ENCODE peak calls at places on chromosome X, in eight cellular contexts. P is ovary, U is epithelial cell of proximal tubule, M is DND-41, K is choroid plexus epithelial cell, C is astrocyte of the spinal cord, A is cardiac muscle cell, L is HepG2. O is an unnamed sample.

GRCh38 chrX:154317391-154318000 is 21.9 kb downstream of the TKTL1 start:
- DNase-seq in P (no peak), U (no peak), M (peak), K (peak), C (no peak), A (peak), L (no peak), O (no peak)

GRCh38 chrX:47241201-47242011 is 8.6 kb downstream of the USP11 start:
- DNase-seq in P (no peak), U (no peak), M (no peak), K (no peak), C (no peak), A (no peak), L (no peak), O (no peak)

GRCh38 chrX:126448681-126449080 is 103.9 kb downstream of the DCAF12L1 start:
- DNase-seq in P (no peak), U (no peak), M (no peak), K (no peak), C (no peak), A (no peak), L (no peak), O (no peak)

GRCh38 chrX:12949927-12950656 is 24.8 kb upstream of the TMSB4X start:
- DNase-seq in P (peak), U (peak), M (peak), K (peak), C (peak), A (peak), L (no peak), O (peak)

GRCh38 chrX:68299923-68300322 is 133.4 kb downstream of the OPHN1 start:
- DNase-seq in P (no peak), U (no peak), M (no peak), K (no peak), C (no peak), A (no peak), L (no peak), O (no peak)

GRCh38 chrX:69158166-69159040 is 6.8 kb downstream of the PJA1 start:
- DNase-seq in P (peak), U (peak), M (peak), K (peak), C (peak), A (peak), L (peak), O (no peak)

GRCh38 chrX:103629295-103630170 is 758 bp downstream of the TCEAL1 start:
- DNase-seq in P (peak), U (no peak), M (peak), K (peak), C (peak), A (peak), L (peak), O (peak)

GRCh38 chrX:131626681-131627296 is 82.9 kb downstream of the OR13H1 start:
- DNase-seq in P (no peak), U (no peak), M (no peak), K (peak), C (peak), A (peak), L (no peak), O (no peak)

GRCh38 chrX:23849241-23849640 is 58.5 kb downstream of the APOO start:
- DNase-seq in P (no peak), U (no peak), M (no peak), K (no peak), C (no peak), A (no peak), L (no peak), O (no peak)

GRCh38 chrX:9341305-9342201 is 123.3 kb upstream of the TBL1X start:
- DNase-seq in P (peak), U (no peak), M (peak), K (peak), C (peak), A (peak), L (no peak), O (peak)

GRCh38 chrX:113790987-113791386 is 792.9 kb upstream of the HTR2C start:
- DNase-seq in P (no peak), U (no peak), M (no peak), K (no peak), C (no peak), A (no peak), L (no peak), O (no peak)

GRCh38 chrX:65502618-65503017 is 32.0 kb downstream of the LAS1L start:
- DNase-seq in P (no peak), U (no peak), M (no peak), K (no peak), C (no peak), A (no peak), L (no peak), O (no peak)

GRCh38 chrX:45322382-45322781 is 121.7 kb upstream of the DIPK2B start:
- DNase-seq in P (peak), U (peak), M (peak), K (peak), C (peak), A (peak), L (peak), O (no peak)

GRCh38 chrX:122625821-122626220 is 558.3 kb upstream of the GRIA3 start:
- DNase-seq in P (no peak), U (peak), M (no peak), K (peak), C (peak), A (no peak), L (no peak), O (no peak)

GRCh38 chrX:67700607-67701006 is 156.8 kb downstream of the AR start:
- DNase-seq in P (no peak), U (peak), M (no peak), K (no peak), C (no peak), A (no peak), L (no peak), O (no peak)

GRCh38 chrX:31658360-31658759 is 586.5 kb upstream of the FTHL17 start:
- DNase-seq in P (no peak), U (no peak), M (no peak), K (peak), C (peak), A (peak), L (peak), O (no peak)

GRCh38 chrX:35617836-35618235 is 180.3 kb upstream of the MAGEB16 start:
- DNase-seq in P (no peak), U (no peak), M (no peak), K (peak), C (no peak), A (no peak), L (no peak), O (no peak)

GRCh38 chrX:105821471-105822081 is 763 bp upstream of the NRK start:
- DNase-seq in P (peak), U (no peak), M (no peak), K (peak), C (peak), A (peak), L (no peak), O (no peak)

GRCh38 chrX:3599787-3600465 is 113.5 kb downstream of the PRKX start:
- DNase-seq in P (no peak), U (no peak), M (no peak), K (peak), C (peak), A (peak), L (no peak), O (no peak)

GRCh38 chrX:9114245-9114644 is 80.3 kb upstream of the FAM9B start:
- DNase-seq in P (no peak), U (no peak), M (no peak), K (no peak), C (no peak), A (no peak), L (no peak), O (no peak)

GRCh38 chrX:27597506-27597905 is 7.4 kb downstream of the DCAF8L2 start:
- DNase-seq in P (no peak), U (no peak), M (no peak), K (peak), C (no peak), A (peak), L (no peak), O (no peak)

GRCh38 chrX:24748196-24748595 is 54.5 kb downstream of the POLA1 start:
- DNase-seq in P (no peak), U (no peak), M (no peak), K (no peak), C (no peak), A (no peak), L (no peak), O (no peak)

GRCh38 chrX:149715468-149715867 is 3.6 kb downstream of the MAGEA11 start:
- DNase-seq in P (no peak), U (no peak), M (no peak), K (no peak), C (no peak), A (no peak), L (no peak), O (no peak)

GRCh38 chrX:48180811-48181210 is 15.8 kb downstream of the SSX5 start:
- DNase-seq in P (no peak), U (no peak), M (no peak), K (no peak), C (no peak), A (no peak), L (no peak), O (no peak)

GRCh38 chrX:4706961-4707360 is 993.5 kb upstream of the PRKX start:
- DNase-seq in P (no peak), U (no peak), M (no peak), K (no peak), C (no peak), A (no peak), L (no peak), O (no peak)

GRCh38 chrX:120419465-120419864 is 49.6 kb downstream of the LAMP2 start:
- DNase-seq in P (no peak), U (no peak), M (peak), K (peak), C (no peak), A (no peak), L (no peak), O (no peak)

GRCh38 chrX:151896734-151897474 is 15.8 kb upstream of the MAGEA4 start:
- DNase-seq in P (no peak), U (no peak), M (no peak), K (peak), C (peak), A (peak), L (no peak), O (no peak)

GRCh38 chrX:80807606-80808159 is 2.0 kb downstream of the BRWD3 start:
- DNase-seq in P (no peak), U (no peak), M (no peak), K (peak), C (no peak), A (no peak), L (no peak), O (no peak)

GRCh38 chrX:21490341-21490740 is 116.1 kb downstream of the CNKSR2 start:
- DNase-seq in P (no peak), U (no peak), M (no peak), K (no peak), C (peak), A (no peak), L (no peak), O (no peak)

GRCh38 chrX:20527458-20528099 is 260.9 kb upstream of the RPS6KA3 start:
- DNase-seq in P (peak), U (no peak), M (no peak), K (peak), C (peak), A (peak), L (peak), O (no peak)

GRCh38 chrX:56813318-56813837 is 84.3 kb downstream of the NBDY start:
- DNase-seq in P (no peak), U (no peak), M (peak), K (peak), C (no peak), A (peak), L (no peak), O (no peak)

GRCh38 chrX:97685753-97686152 is 802.0 kb downstream of the RPA4 start:
- DNase-seq in P (no peak), U (no peak), M (peak), K (peak), C (peak), A (peak), L (peak), O (no peak)

GRCh38 chrX:22090181-22090580 is 58.1 kb downstream of the PHEX start:
- DNase-seq in P (no peak), U (no peak), M (no peak), K (peak), C (peak), A (peak), L (no peak), O (no peak)

GRCh38 chrX:38800981-38801845 is at the start of gene MID1IP1:
- DNase-seq in P (peak), U (peak), M (peak), K (peak), C (peak), A (peak), L (peak), O (peak)

GRCh38 chrX:103488332-103488731 is 31.0 kb downstream of the RAB40A start:
- DNase-seq in P (no peak), U (no peak), M (no peak), K (no peak), C (peak), A (peak), L (no peak), O (no peak)

GRCh38 chrX:21926116-21926515 is 14.4 kb upstream of the SMS start:
- DNase-seq in P (no peak), U (no peak), M (no peak), K (peak), C (no peak), A (peak), L (no peak), O (no peak)

GRCh38 chrX:119186194-119186593 is 49.9 kb upstream of the PGRMC1 start:
- DNase-seq in P (no peak), U (no peak), M (no peak), K (no peak), C (no peak), A (no peak), L (no peak), O (no peak)

GRCh38 chrX:119186763-119187162 is 49.3 kb upstream of the PGRMC1 start:
- DNase-seq in P (no peak), U (no peak), M (no peak), K (no peak), C (no peak), A (no peak), L (no peak), O (no peak)

GRCh38 chrX:119187298-119187697 is 48.8 kb upstream of the PGRMC1 start:
- DNase-seq in P (no peak), U (no peak), M (no peak), K (no peak), C (no peak), A (no peak), L (peak), O (no peak)

GRCh38 chrX:119177278-119177677 is 49.7 kb upstream of the KIAA1210 start:
- DNase-seq in P (no peak), U (no peak), M (no peak), K (no peak), C (no peak), A (no peak), L (no peak), O (no peak)

GRCh38 chrX:119181491-119181890 is 53.9 kb upstream of the KIAA1210 start:
- DNase-seq in P (no peak), U (peak), M (no peak), K (no peak), C (no peak), A (peak), L (peak), O (no peak)
- TF ChIP-seq CTCF in P (no peak), U (peak), M (peak), K (peak), C (peak), A (peak), L (peak), O (no peak)

GRCh38 chrX:110145854-110146253 is 142.9 kb downstream of the TMEM164 start:
- DNase-seq in P (no peak), U (no peak), M (peak), K (peak), C (peak), A (peak), L (no peak), O (no peak)
- TF ChIP-seq CTCF in P (peak), U (peak), M (peak), K (peak), C (peak), A (peak), L (peak), O (peak)

DNA sequence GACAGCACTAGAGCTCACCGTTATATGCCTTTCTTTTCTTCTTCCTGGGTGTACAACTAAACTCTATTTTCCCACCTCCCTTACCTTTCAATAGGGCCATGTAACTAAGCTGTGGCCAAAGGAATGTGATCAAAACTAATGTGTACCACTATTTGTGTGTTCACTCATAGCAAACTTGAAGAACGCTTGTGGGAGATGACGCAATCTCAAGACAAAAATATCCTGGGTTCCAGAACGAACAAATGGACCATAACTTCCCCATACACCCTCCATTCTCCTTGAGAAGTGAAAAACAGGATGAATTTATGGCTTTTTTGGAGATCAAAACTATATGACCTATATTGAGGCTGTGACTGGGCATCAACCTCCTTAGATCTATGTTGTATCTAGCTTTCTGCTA is 139.7 kb upstream of the GLRA2 start:
- DNase-seq in P (no peak), U (no peak), M (no peak), K (no peak), C (no peak), A (no peak), L (no peak), O (no peak)
- TF ChIP-seq CTCF in P (no peak), U (no peak), M (no peak), K (no peak), C (no peak), A (no peak), L (no peak), O (no peak)

GRCh38 chrX:41051303-41051702 is 33.9 kb upstream of the USP9X start:
- DNase-seq in P (no peak), U (no peak), M (no peak), K (no peak), C (no peak), A (no peak), L (no peak), O (no peak)

GRCh38 chrX:41043950-41044349 is 41.3 kb upstream of the USP9X start:
- DNase-seq in P (no peak), U (no peak), M (no peak), K (peak), C (peak), A (peak), L (no peak), O (no peak)

GRCh38 chrX:41045960-41046567 is 39.2 kb upstream of the USP9X start:
- DNase-seq in P (no peak), U (no peak), M (no peak), K (no peak), C (no peak), A (peak), L (no peak), O (no peak)

GRCh38 chrX:41050359-41050758 is 34.9 kb upstream of the USP9X start:
- DNase-seq in P (no peak), U (no peak), M (no peak), K (no peak), C (no peak), A (no peak), L (no peak), O (no peak)

DNA sequence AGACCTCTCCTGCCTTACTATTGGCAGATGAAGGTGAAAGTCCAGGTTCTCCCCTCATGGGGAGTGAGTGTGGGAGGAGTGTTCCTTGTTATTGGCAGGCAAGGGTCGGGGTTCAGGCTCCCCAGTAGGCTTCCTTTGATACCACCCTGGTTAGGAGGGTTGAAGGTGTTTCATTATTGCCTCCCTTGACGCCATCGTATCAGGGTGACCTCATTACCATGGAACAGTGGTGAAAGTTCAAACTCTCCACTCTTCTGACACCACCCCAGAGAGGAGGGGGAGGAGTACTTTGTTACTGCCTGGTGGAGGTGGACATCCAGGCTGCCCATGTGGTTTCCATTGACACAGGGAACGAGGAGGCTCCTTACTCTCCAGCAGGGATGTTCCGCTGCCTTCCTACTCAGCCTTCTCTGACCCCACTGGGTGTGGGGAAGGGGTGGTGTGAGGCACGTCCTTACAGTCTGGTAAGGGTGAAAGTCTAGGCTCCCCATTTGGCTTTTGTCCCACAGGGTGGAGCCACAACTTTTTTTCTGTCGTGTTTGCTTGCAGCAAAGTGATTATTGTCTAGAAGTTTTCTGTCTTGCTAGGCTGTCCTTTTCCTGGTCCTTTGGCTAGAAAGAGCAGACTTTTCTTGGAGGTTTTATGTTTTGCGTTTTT is 37.2 kb upstream of the USP9X start:
- DNase-seq in P (no peak), U (no peak), M (no peak), K (no peak), C (no peak), A (no peak), L (peak), O (no peak)
- TF ChIP-seq CTCF in P (no peak), U (no peak), M (no peak), K (no peak), C (no peak), A (no peak), L (no peak), O (no peak)

DNA sequence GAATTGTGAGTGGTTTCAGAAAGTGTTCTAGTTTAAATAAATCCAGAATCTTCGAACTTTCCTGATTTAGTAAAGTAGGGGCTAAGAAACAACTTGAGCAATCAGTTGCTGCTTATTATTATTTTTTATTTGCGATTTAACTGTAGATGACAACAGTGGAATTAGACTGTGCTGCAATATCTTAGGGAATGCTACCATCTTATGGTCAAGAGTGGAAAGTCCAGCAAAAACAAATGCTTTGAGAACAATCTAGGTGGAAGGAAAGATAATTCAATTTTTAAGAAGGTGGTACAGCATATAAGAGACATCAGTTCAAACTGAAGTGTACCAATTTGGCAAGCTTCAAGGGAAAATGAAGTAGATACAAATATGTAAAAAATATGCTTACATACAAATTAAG is 73.3 kb downstream of the CYLC1 start:
- DNase-seq in P (no peak), U (no peak), M (no peak), K (no peak), C (no peak), A (no peak), L (no peak), O (no peak)
- TF ChIP-seq CTCF in P (no peak), U (no peak), M (no peak), K (no peak), C (no peak), A (no peak), L (no peak), O (no peak)

O was measured in activated B cell treated with CpG ODN at 0.5 μM for 24 hours.